ENCODE peak calls at places on chromosomes 1 and 21, in ten cellular contexts. H is tibial artery, E is left ventricle myocardium inferior, G is cardiac fibroblast, B is fibroblast of the aortic adventitia, U is brain microvascular endothelial cell, Q is ascending aorta, R is A673, O is ovary, M is fibroblast of mammary gland. Z is an unnamed sample.

GRCh38 chr1:74937176-74937575 is 197.0 kb upstream of the LHX8 start:
- DNase-seq in Q (no peak), R (no peak), B (no peak), O (no peak), H (no peak), M (no peak), U (no peak), E (no peak), G (no peak), Z (no peak)

GRCh38 chr1:89994231-89994804 is 592 bp upstream of the ZNF326 start:
- DNase-seq in G (no peak), Q (no peak), O (peak), B (no peak), M (no peak), E (no peak), R (no peak), U (no peak), H (peak), Z (no peak)

GRCh38 chr1:165768513-165769394 is at the start of gene TMCO1:
- DNase-seq in O (peak), G (peak), B (peak), E (peak), M (peak), R (peak), Q (peak), H (peak), U (peak), Z (peak)

GRCh38 chr1:214551436-214552173 is at the start of gene PTPN14:
- DNase-seq in B (peak), M (peak), G (peak), Q (peak), R (peak), E (peak), O (peak), H (peak), U (peak), Z (peak)

GRCh38 chr1:210250998-210251679 is 18.5 kb downstream of the SERTAD4 start:
- DNase-seq in G (peak), O (peak), E (peak), Q (peak), B (no peak), M (no peak), R (peak), H (peak), U (no peak), Z (no peak)

GRCh38 chr21:23887709-23888303 is 1719.5 kb downstream of the MRPL39 start:
- DNase-seq in H (no peak), U (no peak), E (no peak), O (no peak), R (no peak), B (no peak), Q (no peak), G (no peak), M (no peak), Z (no peak)

GRCh38 chr1:234782821-234783220 is 172.8 kb upstream of the IRF2BP2 start:
- DNase-seq in Q (peak), G (no peak), U (no peak), M (no peak), E (no peak), H (no peak), R (peak), B (no peak), O (peak), Z (no peak)

GRCh38 chr1:169240449-169241242 is 127.0 kb downstream of the NME7 start:
- DNase-seq in B (peak), Q (no peak), R (peak), O (no peak), E (no peak), H (no peak), G (peak), U (no peak), M (peak), Z (peak)

GRCh38 chr1:20323613-20323920 is 32.9 kb downstream of the VWA5B1 start:
- DNase-seq in Q (no peak), R (no peak), O (no peak), U (no peak), G (no peak), M (peak), B (no peak), E (no peak), H (no peak), Z (no peak)

GRCh38 chr1:154659823-154660592 is 52.0 kb upstream of the ADAR start:
- DNase-seq in R (no peak), U (no peak), E (no peak), G (no peak), M (no peak), H (no peak), Q (no peak), B (no peak), O (no peak), Z (no peak)

GRCh38 chr1:154661110-154661509 is 53.1 kb upstream of the ADAR start:
- DNase-seq in R (no peak), U (no peak), O (no peak), H (no peak), G (no peak), Q (no peak), B (no peak), M (no peak), E (no peak), Z (no peak)

GRCh38 chr1:154666051-154666793 is 58.2 kb upstream of the ADAR start:
- DNase-seq in G (no peak), B (no peak), O (no peak), H (no peak), R (no peak), U (no peak), E (no peak), Q (no peak), M (no peak), Z (no peak)

GRCh38 chr1:154664331-154664730 is 56.3 kb upstream of the ADAR start:
- DNase-seq in H (no peak), E (no peak), R (no peak), B (peak), U (no peak), M (no peak), O (no peak), Q (no peak), G (no peak), Z (no peak)

DNA sequence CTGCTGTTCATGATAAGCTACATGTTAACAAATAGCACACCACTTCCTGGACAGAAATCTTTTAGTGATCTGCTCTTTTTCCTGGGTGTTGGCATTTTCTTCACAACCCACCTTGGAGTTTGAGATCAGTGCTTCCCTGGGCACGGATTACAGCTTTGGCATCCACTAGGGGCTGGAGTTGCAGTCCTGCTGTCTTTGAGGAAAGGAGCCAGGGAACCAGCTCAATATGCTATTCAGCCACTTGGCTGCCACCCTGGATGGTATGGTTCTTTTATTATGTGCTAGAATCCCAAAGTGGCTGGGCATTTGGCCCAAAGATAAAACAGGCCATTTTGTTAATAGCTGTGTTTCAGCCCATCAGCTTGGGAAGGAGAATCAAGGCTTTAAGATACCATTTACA is 55.7 kb upstream of the ADAR start:
- DNase-seq in B (peak), G (peak), O (no peak), U (no peak), R (no peak), E (no peak), H (no peak), Q (no peak), M (no peak), Z (no peak)
- TF ChIP-seq CTCF in B (no peak), G (no peak), O (no peak), U (peak), R (no peak), E (peak), H (no peak), Q (no peak), M (no peak), Z (no peak)

GRCh38 chr1:61450454-61451213 is 274.3 kb downstream of the TM2D1 start:
- DNase-seq in M (peak), O (no peak), R (no peak), B (peak), U (no peak), H (no peak), Q (no peak), G (peak), E (peak), Z (peak)
- TF ChIP-seq CTCF in M (no peak), O (no peak), R (no peak), B (no peak), U (no peak), H (no peak), Q (no peak), G (no peak), E (no peak), Z (no peak)

GRCh38 chr1:34929853-34930701 is 627 bp upstream of the DLGAP3 start:
- DNase-seq in G (no peak), B (no peak), U (no peak), E (no peak), M (no peak), O (no peak), H (no peak), R (no peak), Q (no peak), Z (no peak)
- TF ChIP-seq CTCF in G (no peak), B (no peak), U (no peak), E (no peak), M (no peak), O (no peak), H (no peak), R (no peak), Q (no peak), Z (no peak)

DNA sequence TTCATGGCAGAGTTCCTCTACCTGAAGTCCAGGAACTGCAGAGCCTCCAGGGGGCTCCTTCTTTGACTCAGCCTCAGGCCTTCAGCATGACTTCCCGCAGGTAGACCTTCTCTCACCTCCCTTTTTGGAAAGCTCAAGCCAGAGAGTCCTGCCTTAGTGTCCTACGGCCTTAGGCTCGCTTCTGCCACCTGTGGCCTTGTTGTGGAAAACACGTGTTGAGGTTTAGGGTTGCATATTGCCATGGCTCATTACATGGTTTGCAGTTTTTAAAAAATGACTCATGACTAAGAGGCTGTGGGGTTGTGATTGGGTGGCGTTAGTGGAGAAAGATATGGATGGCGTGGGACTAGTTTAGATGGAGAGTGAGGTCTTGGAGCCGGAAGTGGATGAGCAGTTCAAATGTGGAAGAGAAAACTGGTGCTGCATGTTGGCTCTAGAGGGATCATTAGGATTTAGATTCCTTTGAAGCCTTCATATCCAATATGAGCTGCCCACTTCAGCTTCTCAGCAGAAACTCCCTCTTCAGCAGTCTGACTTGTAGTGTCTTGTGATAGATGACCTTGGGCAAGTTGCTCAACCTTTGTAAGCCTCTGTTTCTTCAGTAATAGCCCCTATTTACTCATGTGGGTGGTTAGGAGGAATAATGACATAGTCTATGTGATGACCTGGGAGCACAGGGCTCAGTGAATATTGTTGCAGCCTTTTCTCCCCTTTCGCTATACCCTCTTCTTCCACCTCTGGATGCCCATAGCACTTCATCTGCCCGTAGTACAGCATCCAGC is 6.5 kb upstream of the FGGY start:
- DNase-seq in U (peak), R (peak), E (no peak), G (peak), M (peak), B (peak), O (peak), Q (no peak), H (no peak), Z (peak)
- TF ChIP-seq CTCF in U (peak), R (peak), E (peak), G (peak), M (peak), B (peak), O (no peak), Q (no peak), H (peak), Z (peak)

GRCh38 chr1:21924503-21925005 is 12.6 kb downstream of the HSPG2 start:
- DNase-seq in B (no peak), M (no peak), O (no peak), U (no peak), R (no peak), E (no peak), H (no peak), G (peak), Q (peak), Z (peak)

GRCh38 chr1:21919520-21919919 is 17.6 kb downstream of the HSPG2 start:
- DNase-seq in M (peak), E (no peak), U (peak), O (no peak), H (no peak), B (peak), Q (no peak), R (no peak), G (peak), Z (peak)

GRCh38 chr1:21922103-21923014 is 14.8 kb downstream of the HSPG2 start:
- DNase-seq in O (no peak), M (no peak), G (no peak), R (no peak), Q (no peak), E (no peak), B (no peak), H (no peak), U (no peak), Z (no peak)

GRCh38 chr1:21925334-21925940 is 11.7 kb downstream of the HSPG2 start:
- DNase-seq in U (no peak), R (no peak), B (no peak), M (no peak), O (no peak), H (no peak), Q (no peak), G (no peak), E (no peak), Z (no peak)

DNA sequence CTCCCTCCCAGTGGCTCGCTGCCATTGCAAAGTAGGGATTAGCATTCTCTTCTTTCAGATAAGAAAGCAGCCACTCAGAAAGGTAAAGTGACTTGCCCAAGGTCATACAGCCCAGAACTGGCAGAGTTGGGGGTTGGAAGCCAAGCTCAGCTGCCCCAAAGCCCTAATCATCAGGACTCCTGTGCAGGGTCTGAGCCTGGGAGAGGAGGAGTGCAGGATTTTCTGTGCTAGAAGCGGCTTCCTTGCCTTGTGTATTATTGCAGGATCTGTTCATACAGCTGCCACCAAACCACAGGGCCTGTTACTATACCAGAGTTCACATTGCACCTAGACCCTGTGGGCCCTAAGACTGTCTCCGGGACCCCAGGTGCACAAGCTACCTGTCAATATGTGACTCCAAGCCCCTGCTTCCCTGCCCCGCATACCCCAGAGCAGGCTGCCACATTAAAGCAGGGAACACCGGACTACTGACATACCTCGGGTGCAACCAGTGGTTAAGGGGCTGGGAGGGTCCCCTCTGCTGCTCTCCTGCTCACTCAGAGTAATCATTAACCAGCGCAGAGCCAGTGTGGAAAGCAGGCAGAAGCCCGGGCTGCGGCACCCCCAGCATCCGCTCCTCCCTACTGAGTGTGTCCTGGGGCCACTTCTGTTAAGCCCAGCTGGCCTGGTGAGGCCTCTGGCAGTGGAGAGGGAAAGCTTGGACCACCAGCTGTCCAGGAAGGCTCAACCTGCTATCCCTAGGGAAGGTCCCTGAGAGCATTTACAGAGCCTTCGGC is 15.8 kb downstream of the HSPG2 start:
- DNase-seq in B (no peak), R (no peak), U (no peak), G (no peak), O (no peak), M (no peak), H (no peak), Q (no peak), E (no peak), Z (no peak)
- TF ChIP-seq CTCF in B (no peak), R (no peak), U (no peak), G (no peak), O (no peak), M (no peak), H (no peak), Q (no peak), E (no peak), Z (no peak)

GRCh38 chr1:213286235-213286634 is 235.2 kb downstream of the RPS6KC1 start:
- DNase-seq in E (no peak), G (no peak), U (no peak), Q (no peak), M (peak), B (no peak), R (no peak), H (no peak), O (no peak), Z (no peak)
- TF ChIP-seq CTCF in E (peak), G (peak), U (peak), Q (no peak), M (peak), B (peak), R (no peak), H (no peak), O (no peak), Z (peak)

DNA sequence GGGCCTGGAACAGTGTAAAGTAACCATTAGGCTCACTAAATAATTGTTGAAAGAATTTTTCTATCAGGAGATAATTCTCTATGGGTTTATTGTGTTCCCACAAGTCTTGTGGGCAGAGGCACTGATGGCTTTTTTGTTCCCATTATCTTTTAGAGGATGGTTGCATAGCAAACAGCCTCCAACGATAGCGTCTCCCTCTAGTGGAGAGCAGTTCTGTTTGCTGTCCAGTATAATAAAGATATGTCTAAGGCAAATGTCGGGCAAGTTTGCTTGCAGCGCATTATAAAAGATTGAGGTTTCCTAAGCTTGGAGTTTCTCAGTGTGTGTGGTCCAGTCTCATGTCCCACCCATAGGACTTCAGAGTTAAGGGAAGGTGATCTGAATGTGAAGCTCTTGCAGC is 1.3 kb upstream of the SLC6A17 start:
- DNase-seq in O (no peak), H (no peak), E (no peak), B (no peak), R (peak), G (no peak), U (no peak), Q (no peak), M (peak), Z (peak)
- TF ChIP-seq CTCF in O (no peak), H (no peak), E (peak), B (peak), R (peak), G (peak), U (peak), Q (no peak), M (peak), Z (peak)

GRCh38 chr21:32457360-32457840 is 44.9 kb downstream of the EVA1C start:
- DNase-seq in E (peak), M (peak), B (peak), O (peak), G (peak), R (no peak), U (no peak), Q (no peak), H (peak), Z (peak)
- TF ChIP-seq CTCF in E (no peak), M (peak), B (no peak), O (no peak), G (peak), R (no peak), U (peak), Q (no peak), H (no peak), Z (peak)

Z was measured in fibroblast of pulmonary artery.